ENCODE peak calls at places on chromosomes 13 and 19, in six cellular contexts. C is RCC 7860; G is HS-27A; J is stimulated activated CD4-positive, alpha-beta T cell treated with anti-CD3 and anti-CD28 coated beads, TNF-alpha, amount 100 ng/mL, for 1 hour; H is endothelial cell; Q is Kasumi-1. N is an unnamed sample.

GRCh38 chr13:32107474-32107873 is 75.9 kb downstream of the FRY start:
- DNase-seq in C (no peak), G (no peak), J (no peak), H (no peak), Q (peak; percentile 22), N (no peak)

GRCh38 chr13:61286148-61286745 is 129.4 kb downstream of the PCDH20 start:
- DNase-seq in C (peak; percentile 7), G (no peak), J (no peak), H (peak; percentile 45), Q (peak; percentile 65), N (peak; percentile 3)

GRCh38 chr13:49791753-49792549 is 531 bp downstream of the KPNA3 start:
- DNase-seq in C (no peak), G (no peak), J (peak; percentile 36), H (peak; percentile 54), Q (peak; percentile 32), N (no peak)

GRCh38 chr13:67620665-67621064 is 390.5 kb upstream of the PCDH9 start:
- DNase-seq in C (no peak), G (no peak), J (no peak), H (no peak), Q (no peak), N (no peak)

GRCh38 chr13:79541426-79542049 is 60.6 kb downstream of the NDFIP2 start:
- DNase-seq in C (peak; percentile 45), G (peak; percentile 36), J (no peak), H (peak; percentile 28), Q (peak; percentile 76), N (peak; percentile 3)

GRCh38 chr19:7970716-7971448 is 27.4 kb upstream of the TIMM44 start:
- DNase-seq in C (peak; percentile 21), G (no peak), J (no peak), H (peak; percentile 69), Q (peak; percentile 9), N (peak; percentile 74)

GRCh38 chr13:76886292-76887061 is at the start of gene KCTD12:
- DNase-seq in C (peak; percentile 20), G (no peak), J (peak; percentile 66), H (peak; percentile 77), Q (peak; percentile 55), N (peak; percentile 72)

GRCh38 chr13:32334676-32335075 is 19.4 kb downstream of the BRCA2 start:
- DNase-seq in C (no peak), G (no peak), J (no peak), H (no peak), Q (no peak), N (no peak)

GRCh38 chr13:38900188-38900587 is 90.4 kb downstream of the STOML3 start:
- DNase-seq in C (no peak), G (no peak), J (no peak), H (no peak), Q (no peak), N (no peak)

GRCh38 chr19:39737351-39737750 is 478 bp downstream of the CLC start:
- DNase-seq in C (no peak), G (no peak), J (no peak), H (no peak), Q (no peak), N (no peak)

GRCh38 chr13:42064259-42064658 is 15.8 kb downstream of the DGKH start:
- DNase-seq in C (peak; percentile 66), G (no peak), J (no peak), H (no peak), Q (no peak), N (no peak)

GRCh38 chr19:543912-544608 is at the start of gene GZMM:
- DNase-seq in C (no peak), G (no peak), J (peak; percentile 58), H (no peak), Q (no peak), N (no peak)

GRCh38 chr13:94065741-94066140 is 413.7 kb downstream of the DCT start:
- DNase-seq in C (peak; percentile 47), G (no peak), J (no peak), H (no peak), Q (no peak), N (no peak)

GRCh38 chr13:86355301-86355700 is 556.1 kb upstream of the SLITRK6 start:
- DNase-seq in C (no peak), G (no peak), J (no peak), H (no peak), Q (no peak), N (no peak)

GRCh38 chr13:41054212-41054877 is 7.0 kb upstream of the WBP4 start:
- DNase-seq in C (peak; percentile 27), G (no peak), J (no peak), H (peak; percentile 16), Q (peak; percentile 80), N (peak; percentile 11)

GRCh38 chr13:35927554-35927953 is 203.6 kb downstream of the DCLK1 start:
- DNase-seq in C (peak; percentile 99), G (peak; percentile 5), J (no peak), H (no peak), Q (no peak), N (no peak)

GRCh38 chr13:82011355-82011754 is 1670.4 kb upstream of the SPRY2 start:
- DNase-seq in C (no peak), G (no peak), J (no peak), H (no peak), Q (no peak), N (no peak)

GRCh38 chr19:11624064-11624463 is 26.8 kb downstream of the ZNF627 start:
- DNase-seq in C (peak; percentile 9), G (no peak), J (no peak), H (no peak), Q (no peak), N (no peak)

GRCh38 chr19:16118489-16119033 is 6.9 kb downstream of the RAB8A start:
- DNase-seq in C (no peak), G (no peak), J (no peak), H (no peak), Q (peak; percentile 95), N (no peak)

N was measured in HuH-7.5.